ENCODE peak calls at places on chromosomes 16 and 17, in six cellular contexts. J, O, Z, S, T and F are unnamed samples.
A peak's percentile ranks its signal among the peaks of the same experiment; 100 is the strongest.

GRCh38 chr16:89410322-89410721 is 80.0 kb downstream of the ANKRD11 start:
- DNase-seq in T (no peak), J (no peak), Z (no peak), S (no peak), O (no peak), F (no peak)

GRCh38 chr17:54745239-54745638 is 155.4 kb upstream of the TOM1L1 start:
- DNase-seq in T (no peak), J (no peak), Z (no peak), S (no peak), O (no peak), F (no peak)

GRCh38 chr17:39739020-39739884 is 1.5 kb downstream of the GRB7 start:
- DNase-seq in T (no peak), Z (no peak), J (no peak), S (peak; percentile 71), O (no peak), F (peak; percentile 27)

GRCh38 chr16:14056970-14057369 is 14.1 kb upstream of the MRTFB start:
- DNase-seq in J (no peak), T (no peak), S (no peak), O (no peak), Z (no peak), F (peak; percentile 1)

GRCh38 chr16:983044-984030 is 1.8 kb downstream of the SOX8 start:
- DNase-seq in Z (no peak), O (no peak), S (peak; percentile 48), J (no peak), T (no peak), F (no peak)

GRCh38 chr16:67928561-67929364 is 2.9 kb downstream of the CTRL start:
- DNase-seq in Z (peak; percentile 66), S (peak; percentile 88), J (peak; percentile 73), O (no peak), T (peak; percentile 65), F (peak; percentile 49)

GRCh38 chr16:2296662-2297505 is 29.0 kb upstream of the RNPS1 start:
- DNase-seq in T (no peak), J (peak; percentile 92), S (peak; percentile 74), O (no peak), Z (no peak), F (peak; percentile 5)

GRCh38 chr16:82350560-82350959 is 180.5 kb upstream of the MPHOSPH6 start:
- DNase-seq in O (no peak), J (no peak), Z (no peak), T (no peak), S (no peak), F (no peak)

GRCh38 chr16:54048994-54049929 is 237.3 kb downstream of the IRX3 start:
- DNase-seq in J (no peak), T (no peak), Z (no peak), O (no peak), S (peak; percentile 41), F (no peak)

GRCh38 chr17:61869138-61869537 is 5.8 kb upstream of the BRIP1 start:
- DNase-seq in T (no peak), S (no peak), Z (no peak), O (no peak), J (no peak), F (no peak)

GRCh38 chr17:36675250-36675649 is 73.9 kb downstream of the MRM1 start:
- DNase-seq in J (no peak), S (no peak), Z (peak; percentile 31), O (no peak), T (no peak), F (no peak)

GRCh38 chr16:72198641-72199250 is 26.8 kb upstream of the PMFBP1 start:
- DNase-seq in Z (no peak), S (peak; percentile 15), T (no peak), O (no peak), J (no peak), F (no peak)

GRCh38 chr17:27854163-27854562 is 39.0 kb downstream of the LYRM9 start:
- DNase-seq in Z (no peak), S (no peak), O (no peak), J (no peak), T (no peak), F (no peak)

GRCh38 chr17:46795379-46795952 is 23.0 kb downstream of the WNT3 start:
- DNase-seq in T (no peak), S (no peak), O (no peak), J (no peak), Z (no peak), F (no peak)

GRCh38 chr17:5793157-5793556 is 208.8 kb upstream of the NLRP1 start:
- DNase-seq in Z (no peak), T (no peak), J (no peak), S (no peak), O (no peak), F (no peak)
- TF ChIP-seq CTCF in Z (no peak), T (no peak), J (no peak), S (peak; percentile 36), O (peak; percentile 31), F (peak; percentile 62)

GRCh38 chr17:81998719-81999438 is 21.4 kb downstream of the ASPSCR1 start:
- DNase-seq in O (no peak), Z (no peak), S (no peak), T (no peak), J (no peak), F (no peak)

GRCh38 chr17:81996757-81997441 is 19.5 kb downstream of the ASPSCR1 start:
- DNase-seq in Z (no peak), S (peak; percentile 9), J (no peak), T (no peak), O (no peak), F (no peak)

GRCh38 chr17:81996232-81996756 is 18.9 kb downstream of the ASPSCR1 start:
- DNase-seq in O (no peak), S (peak; percentile 8), J (no peak), Z (no peak), T (no peak), F (no peak)

GRCh38 chr17:81999587-81999974 is 22.2 kb downstream of the ASPSCR1 start:
- DNase-seq in J (no peak), T (no peak), S (no peak), O (no peak), Z (no peak), F (no peak)

DNA sequence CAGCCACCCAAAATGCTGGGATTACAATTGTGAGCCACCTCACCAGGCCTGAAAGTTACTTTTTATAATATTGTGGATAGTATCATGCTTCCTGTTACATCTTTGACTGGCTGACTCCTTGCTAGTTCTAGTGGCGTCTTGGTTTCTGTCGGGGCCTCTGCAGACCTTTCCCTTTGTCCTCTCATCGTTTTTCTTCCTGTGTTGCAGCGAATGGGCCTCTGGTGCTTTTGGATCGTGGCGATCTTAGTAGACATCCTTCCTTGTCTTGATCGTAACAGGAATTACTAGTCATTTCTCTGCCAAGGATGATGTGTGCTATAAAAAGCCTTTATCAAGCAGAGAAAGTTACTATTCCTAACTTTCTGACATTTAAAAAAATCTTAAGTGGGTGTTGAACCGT is 20.8 kb downstream of the ASPSCR1 start:
- DNase-seq in Z (no peak), S (no peak), T (no peak), O (no peak), J (no peak), F (no peak)
- TF ChIP-seq CTCF in Z (no peak), S (no peak), T (no peak), O (no peak), J (no peak), F (no peak)

GRCh38 chr17:73595068-73595865 is 49.0 kb downstream of the SDK2 start:
- DNase-seq in O (no peak), J (no peak), S (peak; percentile 85), Z (peak; percentile 57), T (peak; percentile 74), F (no peak)
- TF ChIP-seq CTCF in O (peak; percentile 24), J (no peak), S (peak; percentile 75), Z (peak; percentile 25), T (peak; percentile 50), F (no peak)

GRCh38 chr17:45256114-45256966 is 5.6 kb downstream of the SPATA32 start:
- DNase-seq in S (no peak), T (no peak), O (no peak), J (no peak), Z (no peak), F (no peak)
- TF ChIP-seq CTCF in S (no peak), T (no peak), O (no peak), J (no peak), Z (no peak), F (peak; percentile 33)

DNA sequence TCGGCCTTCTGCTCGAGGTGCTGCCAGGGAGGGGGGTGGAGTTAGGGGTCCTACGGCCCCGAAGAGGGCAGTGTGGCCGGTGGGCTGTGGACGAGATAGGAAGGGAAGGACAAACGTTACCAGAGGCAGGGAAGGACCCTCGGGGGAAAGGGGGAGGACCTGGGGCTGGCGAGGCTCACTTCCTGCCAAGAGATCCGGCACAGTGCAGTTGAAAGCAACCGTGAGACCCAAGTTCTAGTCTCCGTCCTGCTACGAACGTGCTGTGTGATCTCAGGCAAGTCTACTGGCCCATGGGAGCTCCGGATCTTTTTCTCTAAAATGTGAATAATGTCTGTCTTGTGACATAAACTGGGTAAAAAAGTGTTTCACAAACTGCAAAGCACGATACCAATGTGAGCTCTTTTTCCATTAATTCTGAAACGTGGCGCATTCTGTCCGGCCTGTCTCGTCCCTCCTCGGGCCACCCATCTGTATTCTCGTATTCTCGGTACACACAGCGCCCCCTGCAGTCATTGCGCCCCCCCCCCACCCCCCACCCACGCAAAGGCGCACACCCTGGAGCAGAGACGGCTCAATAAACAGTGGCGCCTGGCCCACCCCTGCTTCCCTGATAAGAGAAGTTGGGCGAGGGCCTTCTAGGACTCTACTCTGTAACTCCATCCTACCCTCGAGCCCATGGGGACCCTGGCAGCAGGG is 8.8 kb downstream of the CYGB start:
- DNase-seq in O (no peak), Z (peak; percentile 57), S (no peak), J (no peak), T (peak; percentile 78), F (no peak)
- TF ChIP-seq CTCF in O (peak; percentile 9), Z (no peak), S (no peak), J (no peak), T (no peak), F (peak; percentile 55)

GRCh38 chr16:25709182-25709581 is 17.4 kb downstream of the HS3ST4 start:
- DNase-seq in S (no peak), O (no peak), J (no peak), T (no peak), Z (no peak), F (no peak)

GRCh38 chr16:25707553-25707952 is 15.8 kb downstream of the HS3ST4 start:
- DNase-seq in T (no peak), O (no peak), Z (no peak), J (no peak), S (no peak), F (no peak)

GRCh38 chr16:25713785-25714570 is 22.2 kb downstream of the HS3ST4 start:
- DNase-seq in S (no peak), T (no peak), J (no peak), Z (no peak), O (no peak), F (no peak)

GRCh38 chr16:25707982-25708583 is 16.3 kb downstream of the HS3ST4 start:
- DNase-seq in O (no peak), Z (no peak), J (peak; percentile 8), S (peak; percentile 58), T (no peak), F (no peak)
- TF ChIP-seq CTCF in O (peak; percentile 6), Z (peak; percentile 48), J (no peak), S (peak; percentile 53), T (no peak), F (peak; percentile 65)

DNA sequence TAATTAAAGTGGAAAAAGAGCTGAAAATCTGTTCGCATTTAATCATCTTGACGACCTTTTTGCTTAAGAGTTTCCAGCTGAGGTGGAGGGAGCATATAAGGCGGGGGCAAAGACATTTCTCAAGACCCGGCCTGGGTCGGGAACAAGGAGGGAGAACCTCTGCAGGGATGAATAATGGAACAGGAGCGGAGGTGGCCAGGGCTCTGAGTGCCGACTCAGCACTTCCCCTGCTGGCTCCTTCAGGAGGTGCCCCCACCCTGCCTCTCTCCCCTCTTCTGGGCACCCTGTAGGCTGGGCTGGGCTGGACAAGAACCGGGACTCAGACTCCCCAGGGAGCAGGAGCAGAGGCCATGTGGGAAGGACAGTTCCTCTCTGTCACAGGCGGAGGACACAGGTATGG is 7.9 kb upstream of the NGFR start:
- DNase-seq in S (peak; percentile 43), J (no peak), Z (no peak), T (no peak), O (no peak), F (no peak)
- TF ChIP-seq CTCF in S (no peak), J (no peak), Z (no peak), T (no peak), O (no peak), F (peak; percentile 10)